ENCODE peak calls at places on chromosomes 4 and X, in nine cellular contexts. E is bronchial epithelial cell, H is ascending aorta, Q is spleen, K is breast epithelium, J is uterus, A is cardiac muscle cell, Z is cardiac fibroblast, G is nephron progenitor cell. Y is an unnamed sample.

GRCh38 chrX:134520860-134521390 is 61.0 kb downstream of the HPRT1 start:
- DNase-seq in E (peak), H (no peak), Q (no peak), K (no peak), J (no peak), A (peak), Z (peak), G (peak), Y (no peak)

GRCh38 chr4:8414377-8414776 is 26.1 kb downstream of the ACOX3 start:
- DNase-seq in E (no peak), H (no peak), Q (no peak), K (no peak), J (no peak), A (no peak), Z (no peak), G (no peak), Y (no peak)

GRCh38 chrX:133335027-133335426 is 80.3 kb downstream of the GPC4 start:
- DNase-seq in E (peak), H (no peak), Q (no peak), K (no peak), J (no peak), A (peak), Z (peak), G (peak), Y (no peak)

GRCh38 chr4:88341227-88342192 is 37.1 kb upstream of the HERC6 start:
- DNase-seq in E (peak), H (peak), Q (no peak), K (no peak), J (peak), A (peak), Z (peak), G (no peak), Y (no peak)

GRCh38 chr4:183441276-183441675 is 3.2 kb upstream of the CDKN2AIP start:
- DNase-seq in E (no peak), H (no peak), Q (no peak), K (no peak), J (no peak), A (no peak), Z (no peak), G (no peak), Y (no peak)

GRCh38 chrX:1093586-1094538 is 118.6 kb downstream of the CRLF2 start:
- DNase-seq in E (no peak), H (no peak), Q (peak), K (peak), J (no peak), A (no peak), Z (no peak), G (no peak), Y (peak)

GRCh38 chr4:71231073-71231752 is 107.6 kb upstream of the SLC4A4 start:
- DNase-seq in E (peak), H (peak), Q (no peak), K (no peak), J (peak), A (peak), Z (peak), G (peak), Y (no peak)

GRCh38 chr4:166324321-166324720 is 451.3 kb downstream of the TLL1 start:
- DNase-seq in E (peak), H (no peak), Q (no peak), K (no peak), J (no peak), A (peak), Z (peak), G (peak), Y (no peak)

GRCh38 chr4:25882226-25882625 is 19.4 kb upstream of the SEL1L3 start:
- DNase-seq in E (no peak), H (no peak), Q (no peak), K (no peak), J (no peak), A (no peak), Z (no peak), G (no peak), Y (no peak)

GRCh38 chrX:15143050-15143824 is 126.6 kb downstream of the ASB9 start:
- DNase-seq in E (peak), H (no peak), Q (peak), K (peak), J (peak), A (peak), Z (peak), G (peak), Y (no peak)

GRCh38 chr4:174215055-174215454 is 68.4 kb downstream of the FBXO8 start:
- DNase-seq in E (no peak), H (no peak), Q (no peak), K (no peak), J (no peak), A (no peak), Z (no peak), G (no peak), Y (no peak)

GRCh38 chrX:23503835-23504539 is 163.3 kb upstream of the PRDX4 start:
- DNase-seq in E (peak), H (peak), Q (no peak), K (peak), J (no peak), A (peak), Z (peak), G (no peak), Y (no peak)

GRCh38 chr4:88219099-88219498 is 60.7 kb upstream of the ABCG2 start:
- DNase-seq in E (peak), H (no peak), Q (no peak), K (no peak), J (no peak), A (peak), Z (peak), G (no peak), Y (no peak)

GRCh38 chr4:170853422-170854021 is 763.8 kb upstream of the AADAT start:
- DNase-seq in E (peak), H (no peak), Q (no peak), K (peak), J (peak), A (no peak), Z (peak), G (peak), Y (no peak)

GRCh38 chr4:23425570-23425969 is 464.3 kb downstream of the PPARGC1A start:
- DNase-seq in E (no peak), H (no peak), Q (no peak), K (no peak), J (no peak), A (no peak), Z (no peak), G (no peak), Y (no peak)

GRCh38 chr4:78989697-78990270 is 50.5 kb upstream of the PAQR3 start:
- DNase-seq in E (no peak), H (no peak), Q (no peak), K (no peak), J (no peak), A (no peak), Z (no peak), G (no peak), Y (no peak)

GRCh38 chrX:153934473-153935325 is at the start of gene NAA10:
- DNase-seq in E (peak), H (no peak), Q (peak), K (peak), J (peak), A (peak), Z (peak), G (peak), Y (no peak)

GRCh38 chr4:185534850-185535761 is at the start of gene PDLIM3:
- DNase-seq in E (no peak), H (no peak), Q (peak), K (peak), J (peak), A (peak), Z (peak), G (peak), Y (no peak)

GRCh38 chr4:78014889-78015886 is 41.9 kb upstream of the FRAS1 start:
- DNase-seq in E (peak), H (no peak), Q (no peak), K (no peak), J (no peak), A (no peak), Z (no peak), G (no peak), Y (no peak)

GRCh38 chr4:53908661-53909078 is 155.7 kb downstream of the CHIC2 start:
- DNase-seq in E (peak), H (no peak), Q (no peak), K (no peak), J (no peak), A (peak), Z (peak), G (peak), Y (no peak)

GRCh38 chr4:63563288-63564014 is 845.8 kb downstream of the TECRL start:
- DNase-seq in E (peak), H (no peak), Q (no peak), K (no peak), J (no peak), A (no peak), Z (no peak), G (no peak), Y (no peak)

GRCh38 chr4:3019471-3019870 is 54.9 kb downstream of the HTT-AS start:
- DNase-seq in E (no peak), H (no peak), Q (no peak), K (no peak), J (no peak), A (no peak), Z (no peak), G (no peak), Y (no peak)

GRCh38 chrX:124211312-124211942 is 121.0 kb upstream of the TEX13D start:
- DNase-seq in E (peak), H (no peak), Q (no peak), K (no peak), J (no peak), A (peak), Z (peak), G (no peak), Y (no peak)

GRCh38 chr4:184548321-184548650 is 73.9 kb upstream of the IRF2 start:
- DNase-seq in E (no peak), H (no peak), Q (no peak), K (no peak), J (no peak), A (no peak), Z (no peak), G (no peak), Y (no peak)

GRCh38 chrX:25524150-25524549 is 508.4 kb upstream of the ARX start:
- DNase-seq in E (peak), H (no peak), Q (no peak), K (no peak), J (no peak), A (peak), Z (peak), G (no peak), Y (no peak)

GRCh38 chr4:77293426-77293825 is 136.4 kb downstream of the CCNG2 start:
- DNase-seq in E (peak), H (no peak), Q (no peak), K (no peak), J (no peak), A (no peak), Z (no peak), G (no peak), Y (no peak)

GRCh38 chr4:91118597-91118996 is 991.4 kb downstream of the CCSER1 start:
- DNase-seq in E (no peak), H (no peak), Q (no peak), K (no peak), J (no peak), A (no peak), Z (no peak), G (no peak), Y (no peak)

GRCh38 chr4:91111556-91111955 is 984.4 kb downstream of the CCSER1 start:
- DNase-seq in E (no peak), H (no peak), Q (no peak), K (no peak), J (no peak), A (no peak), Z (no peak), G (no peak), Y (no peak)

GRCh38 chr4:91114386-91114785 is 987.2 kb downstream of the CCSER1 start:
- DNase-seq in E (no peak), H (no peak), Q (no peak), K (no peak), J (no peak), A (no peak), Z (no peak), G (no peak), Y (no peak)

GRCh38 chr4:91113130-91113706 is 986.0 kb downstream of the CCSER1 start:
- DNase-seq in E (peak), H (no peak), Q (no peak), K (no peak), J (no peak), A (peak), Z (peak), G (no peak), Y (no peak)

DNA sequence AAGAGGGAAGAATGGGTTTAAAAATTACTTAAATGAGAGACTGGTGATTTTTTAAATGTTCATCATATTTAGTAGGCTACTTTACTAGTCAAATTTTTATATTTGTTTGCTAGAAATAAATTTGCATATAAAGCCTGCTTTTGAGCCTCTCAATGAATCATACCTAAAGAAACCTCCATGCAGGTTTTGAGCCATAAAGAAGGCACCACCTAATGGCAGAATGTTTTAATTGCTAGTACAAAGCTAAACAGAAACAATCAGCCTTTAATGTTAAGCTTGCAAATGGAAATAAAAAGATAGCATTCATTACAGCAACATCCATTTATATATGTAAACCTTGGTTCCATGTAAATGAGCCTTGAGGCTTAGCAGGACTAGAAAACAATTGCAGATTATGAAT is 989.7 kb downstream of the CCSER1 start:
- DNase-seq in E (peak), H (no peak), Q (no peak), K (no peak), J (no peak), A (peak), Z (peak), G (no peak), Y (no peak)
- TF ChIP-seq CTCF in E (peak), H (no peak), Q (no peak), K (no peak), J (no peak), A (peak), Z (no peak), G (no peak), Y (peak)

DNA sequence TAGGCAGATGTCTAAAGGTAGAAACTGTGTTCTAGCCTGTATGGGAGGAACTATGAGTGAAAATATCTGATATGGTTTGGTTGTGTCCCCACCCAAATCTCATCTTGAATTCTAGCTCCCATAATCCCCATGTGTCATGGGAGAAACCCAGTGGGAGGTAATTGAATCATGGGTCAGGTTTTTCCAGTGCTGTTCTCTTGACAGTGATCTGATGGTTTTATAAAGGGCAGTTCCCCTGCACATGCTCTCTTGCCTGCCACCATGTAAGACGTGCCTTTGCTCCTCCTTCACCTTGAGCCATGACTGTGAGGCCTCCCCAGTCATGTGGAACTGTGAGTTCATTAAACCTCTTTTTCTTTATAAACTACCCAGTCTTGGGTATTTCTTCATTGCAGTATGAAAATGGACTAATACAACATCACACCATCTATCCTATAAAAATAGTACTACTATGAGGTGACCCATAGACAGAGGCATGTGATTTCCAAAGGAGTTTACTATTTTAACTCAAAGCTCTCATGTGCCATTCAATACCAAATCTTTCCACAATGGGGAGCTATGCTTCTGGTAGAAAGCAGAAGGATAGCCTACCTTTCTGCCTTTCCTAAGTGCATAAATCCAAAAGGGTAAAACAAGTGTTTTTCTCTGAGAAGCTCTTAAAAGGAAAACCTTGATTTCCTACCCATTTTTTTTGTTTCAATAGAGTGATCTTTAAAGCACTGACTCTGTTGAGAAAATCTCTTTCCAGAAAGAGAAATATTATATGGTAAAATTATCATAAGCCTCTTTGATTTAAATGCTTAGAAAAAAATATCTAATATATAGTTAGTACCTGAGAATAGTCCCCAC is 38.8 kb downstream of the SEC31A start:
- DNase-seq in E (peak), H (no peak), Q (no peak), K (no peak), J (no peak), A (peak), Z (peak), G (no peak), Y (no peak)
- TF ChIP-seq CTCF in E (peak), H (no peak), Q (peak), K (no peak), J (no peak), A (peak), Z (peak), G (peak), Y (peak)

GRCh38 chr4:75940692-75941253 is at the start of gene NAAA:
- DNase-seq in E (peak), H (peak), Q (peak), K (peak), J (peak), A (peak), Z (peak), G (peak), Y (peak)
- TF ChIP-seq CTCF in E (peak), H (no peak), Q (peak), K (no peak), J (peak), A (no peak), Z (no peak), G (no peak), Y (no peak)

GRCh38 chrX:47366051-47366722 is 4.2 kb upstream of the ZNF157 start:
- DNase-seq in E (peak), H (no peak), Q (peak), K (no peak), J (peak), A (peak), Z (peak), G (peak), Y (no peak)
- TF ChIP-seq CTCF in E (no peak), H (no peak), Q (no peak), K (no peak), J (no peak), A (peak), Z (no peak), G (no peak), Y (peak)

DNA sequence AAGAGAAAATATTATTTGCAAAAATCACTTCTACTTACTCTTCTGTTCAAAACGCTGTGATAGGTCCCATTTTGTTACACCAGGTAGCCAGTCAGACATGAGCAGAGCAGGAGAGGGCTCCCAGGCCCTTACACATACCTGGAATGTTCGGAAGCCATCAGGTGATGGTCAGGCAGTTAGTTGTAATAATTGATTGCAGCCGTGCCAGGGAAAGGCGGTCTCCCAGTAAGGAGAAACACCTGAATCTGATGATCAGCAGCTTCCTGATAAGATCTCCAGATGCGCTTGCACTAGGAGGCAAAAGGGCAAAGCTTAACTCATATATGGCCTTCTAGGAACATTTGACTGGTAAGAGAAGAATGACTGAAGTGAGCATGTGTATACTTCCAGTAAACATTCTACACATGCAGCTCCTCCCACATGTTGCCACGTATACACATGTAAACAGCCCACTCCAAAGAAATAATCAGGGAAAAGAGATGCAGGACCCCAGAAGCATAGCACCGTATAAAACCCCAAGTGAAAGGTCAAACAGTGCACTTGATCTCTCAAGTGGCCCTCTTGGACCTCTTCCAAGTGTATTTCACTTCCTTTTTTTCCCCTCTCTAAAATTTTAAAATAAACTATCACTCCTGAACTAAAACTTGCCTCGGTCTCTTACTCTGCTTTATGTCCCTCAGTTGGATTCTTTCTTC is 1338.0 kb downstream of the FSTL5 start:
- DNase-seq in E (no peak), H (no peak), Q (no peak), K (no peak), J (no peak), A (no peak), Z (no peak), G (no peak), Y (no peak)
- TF ChIP-seq CTCF in E (no peak), H (no peak), Q (no peak), K (no peak), J (no peak), A (no peak), Z (no peak), G (no peak), Y (no peak)